ENCODE peak calls at places on chromosomes 12 and 14, in nine cellular contexts. F, H, S, B, M, Y, T, W and R are unnamed samples. For H3K4me1, the result is how much of the 10 kb centered on the place peaks cover.

GRCh38 chr14:90599748-90600507 is 203.1 kb downstream of the CALM1 start:
- DNase-seq in B (peak), W (no peak), S (no peak), M (no peak), H (no peak), T (no peak), F (peak), Y (no peak), R (peak)

GRCh38 chr12:106229036-106229591 is 18.7 kb downstream of the CKAP4 start:
- DNase-seq in H (no peak), S (no peak), B (no peak), Y (no peak), T (no peak), M (no peak), W (no peak), F (no peak), R (no peak)

GRCh38 chr12:4190376-4191063 is 83.0 kb upstream of the CCND2 start:
- DNase-seq in B (no peak), W (no peak), Y (no peak), T (no peak), M (no peak), S (no peak), F (no peak), H (no peak), R (no peak)

GRCh38 chr14:64817631-64818030 is 62.1 kb downstream of the SPTB start:
- DNase-seq in T (no peak), S (no peak), M (no peak), Y (no peak), B (no peak), F (no peak), H (no peak), W (no peak), R (no peak)

GRCh38 chr12:40336573-40337199 is 111.9 kb downstream of the LRRK2 start:
- DNase-seq in T (no peak), F (no peak), Y (no peak), S (no peak), B (no peak), H (no peak), M (peak), W (no peak), R (no peak)

GRCh38 chr14:54444003-54444402 is 2.8 kb upstream of the CNIH1 start:
- DNase-seq in H (no peak), W (no peak), F (no peak), B (no peak), S (no peak), M (no peak), Y (no peak), T (no peak), R (no peak)

GRCh38 chr14:100230361-100230760 is 8.6 kb upstream of the YY1 start:
- DNase-seq in H (no peak), Y (no peak), T (no peak), S (no peak), M (no peak), B (no peak), W (no peak), F (no peak), R (no peak)

GRCh38 chr12:63848450-63848849 is 4.0 kb downstream of the SRGAP1 start:
- DNase-seq in B (no peak), F (no peak), Y (no peak), S (no peak), H (no peak), M (no peak), W (no peak), T (no peak), R (peak)

GRCh38 chr14:59627011-59627520 is 50.5 kb upstream of the CCDC175 start:
- DNase-seq in T (no peak), S (no peak), M (no peak), B (no peak), Y (no peak), W (no peak), F (no peak), H (no peak), R (no peak)

GRCh38 chr14:93997082-93997481 is at the start of gene CCDC197:
- DNase-seq in T (no peak), B (no peak), W (no peak), Y (no peak), F (no peak), M (no peak), S (no peak), H (no peak), R (no peak)

GRCh38 chr14:20751963-20752562 is 6.4 kb downstream of the EDDM3A start:
- DNase-seq in T (no peak), S (no peak), H (no peak), M (no peak), W (no peak), F (no peak), B (no peak), Y (no peak), R (no peak)

GRCh38 chr14:23539209-23539866 is 12.2 kb downstream of the ZFHX2 start:
- DNase-seq in H (no peak), F (no peak), B (no peak), Y (no peak), T (no peak), M (peak), W (no peak), S (peak), R (peak)

GRCh38 chr14:80004871-80005270 is 206.4 kb downstream of the DIO2 start:
- DNase-seq in T (no peak), H (no peak), B (no peak), Y (no peak), W (no peak), F (peak), M (no peak), S (no peak), R (no peak)

GRCh38 chr14:73526036-73526984 is 10.6 kb upstream of the ACOT1 start:
- DNase-seq in M (no peak), S (peak), T (no peak), F (no peak), B (peak), Y (no peak), H (no peak), W (no peak), R (peak)

GRCh38 chr14:101972126-101972785 is 7.9 kb downstream of the DYNC1H1 start:
- DNase-seq in M (peak), W (peak), F (peak), Y (peak), T (no peak), B (peak), S (peak), H (peak), R (peak)

GRCh38 chr12:109582636-109583035 is 9.0 kb downstream of the MVK start:
- DNase-seq in S (no peak), H (no peak), Y (no peak), T (no peak), W (no peak), B (no peak), F (no peak), M (no peak), R (no peak)

GRCh38 chr12:48954781-48955501 is 2.3 kb downstream of the ARF3 start:
- DNase-seq in H (no peak), B (no peak), F (no peak), T (no peak), W (no peak), S (no peak), Y (no peak), M (no peak), R (no peak)

GRCh38 chr14:73599494-73599893 is 7.8 kb downstream of the ACOT4 start:
- DNase-seq in M (no peak), S (no peak), H (no peak), F (no peak), T (no peak), B (peak), Y (no peak), W (no peak), R (no peak)

GRCh38 chr14:103500148-103500990 is 22.3 kb downstream of the CKB start:
- DNase-seq in H (peak), T (no peak), W (peak), Y (peak), B (peak), M (peak), F (peak), S (peak), R (peak)

GRCh38 chr12:122841544-122842321 is 6.5 kb downstream of the HIP1R start:
- DNase-seq in T (no peak), F (no peak), M (no peak), Y (no peak), H (no peak), S (no peak), W (no peak), B (no peak), R (no peak)

GRCh38 chr14:61298834-61299233 is 17.7 kb upstream of the TMEM30B start:
- DNase-seq in W (no peak), H (no peak), F (no peak), B (no peak), S (no peak), M (no peak), T (no peak), Y (no peak), R (no peak)

GRCh38 chr14:95222151-95222631 is 64.9 kb upstream of the DICER1 start:
- DNase-seq in F (no peak), H (peak), T (no peak), B (peak), Y (peak), W (no peak), S (no peak), M (no peak), R (no peak)

GRCh38 chr12:66036317-66036716 is 94.2 kb downstream of the LLPH start:
- DNase-seq in Y (peak), H (no peak), S (no peak), B (no peak), M (peak), W (peak), T (no peak), F (no peak), R (no peak)

GRCh38 chr12:80823393-80823792 is 106.7 kb downstream of the MYF5 start:
- DNase-seq in W (no peak), F (no peak), B (no peak), T (no peak), M (no peak), S (no peak), H (no peak), Y (no peak), R (no peak)

GRCh38 chr12:121789233-121789781 is 4.2 kb downstream of the RHOF start:
- DNase-seq in H (no peak), W (no peak), Y (no peak), T (no peak), B (no peak), M (no peak), S (no peak), F (no peak), R (no peak)

GRCh38 chr14:49992901-49993335 is 100.0 kb downstream of the ARF6 start:
- DNase-seq in S (no peak), M (no peak), T (no peak), W (no peak), Y (no peak), B (no peak), H (no peak), F (no peak), R (peak)

GRCh38 chr14:98548071-98548686 is 723.8 kb downstream of the BCL11B start:
- DNase-seq in B (no peak), T (no peak), W (no peak), S (no peak), F (no peak), M (no peak), Y (no peak), H (no peak), R (no peak)

GRCh38 chr14:89973234-89973823 is 17.6 kb downstream of the TDP1 start:
- DNase-seq in M (peak), S (peak), W (peak), H (peak), F (peak), B (peak), T (no peak), Y (peak), R (peak)

GRCh38 chr14:101979666-101980065 is 15.3 kb downstream of the DYNC1H1 start:
- DNase-seq in T (no peak), Y (no peak), M (no peak), B (no peak), S (no peak), F (no peak), H (no peak), W (no peak), R (no peak)

GRCh38 chr14:87888136-87888999 is 104.6 kb downstream of the GALC start:
- DNase-seq in W (no peak), B (no peak), T (no peak), F (no peak), H (peak), M (no peak), Y (peak), S (peak), R (peak)

GRCh38 chr12:11677024-11677423 is 27.6 kb downstream of the ETV6 start:
- DNase-seq in B (no peak), S (no peak), W (no peak), Y (no peak), T (no peak), M (no peak), H (no peak), F (no peak), R (no peak)

GRCh38 chr14:69044965-69045555 is 66.0 kb upstream of the ACTN1 start:
- DNase-seq in B (no peak), T (no peak), M (peak), H (no peak), Y (peak), W (peak), F (no peak), S (no peak), R (peak)

GRCh38 chr12:71846322-71846940 is 6.9 kb downstream of the TBC1D15 start:
- DNase-seq in M (peak), Y (no peak), F (no peak), B (no peak), T (no peak), S (peak), W (no peak), H (no peak), R (no peak)

GRCh38 chr12:123479442-123480180 is 21.7 kb downstream of the SNRNP35 start:
- DNase-seq in M (peak), Y (no peak), B (no peak), H (no peak), F (no peak), W (no peak), T (no peak), S (no peak), R (peak)

GRCh38 chr12:124620606-124621295 is 53.3 kb upstream of the NCOR2 start:
- DNase-seq in T (no peak), F (no peak), B (no peak), W (no peak), Y (no peak), S (no peak), H (no peak), M (no peak), R (no peak)

GRCh38 chr14:75050852-75051555 is at the start of gene MLH3:
- DNase-seq in M (peak), H (peak), W (peak), B (peak), Y (peak), T (peak), S (peak), F (peak), R (peak)

GRCh38 chr14:95197498-95198010 is 40.2 kb upstream of the DICER1 start:
- DNase-seq in F (peak), B (no peak), T (no peak), W (no peak), Y (no peak), S (no peak), M (no peak), H (no peak), R (no peak)

GRCh38 chr12:16609140-16609539 is 3.2 kb upstream of the LMO3 start:
- DNase-seq in S (no peak), M (no peak), H (no peak), Y (no peak), T (no peak), B (no peak), W (no peak), F (no peak), R (no peak)

GRCh38 chr12:101891462-101891971 is 14.1 kb downstream of the DRAM1 start:
- DNase-seq in T (no peak), F (peak), H (no peak), B (peak), S (no peak), W (no peak), M (peak), Y (no peak), R (peak)
- TF ChIP-seq POLR2A in T (no peak), F (no peak), H (no peak), B (no peak), S (no peak), W (no peak), M (no peak), Y (no peak), R (no peak)

GRCh38 chr12:8629486-8630033 is 16.9 kb upstream of the AICDA start:
- DNase-seq in H (no peak), S (no peak), W (no peak), T (no peak), F (no peak), B (no peak), M (no peak), Y (no peak), R (no peak)
- H3K4me1 ChIP-seq in H (under half), S (under half), W (under half), T (under half), F (under half), B (under half), M (under half), Y (under half), R (under half)

GRCh38 chr12:6356374-6356820 is 14.5 kb upstream of the TNFRSF1A start:
- DNase-seq in Y (no peak), H (no peak), T (no peak), B (no peak), F (no peak), S (no peak), W (no peak), M (no peak), R (no peak)

GRCh38 chr12:6351622-6352021 is 9.7 kb upstream of the TNFRSF1A start:
- DNase-seq in B (no peak), M (no peak), W (no peak), S (no peak), H (no peak), T (no peak), F (no peak), Y (no peak), R (no peak)

GRCh38 chr12:6352198-6353173 is 10.6 kb upstream of the TNFRSF1A start:
- DNase-seq in M (peak), F (no peak), W (no peak), T (no peak), H (no peak), S (no peak), B (no peak), Y (no peak), R (no peak)

GRCh38 chr12:6355491-6356373 is 13.9 kb upstream of the TNFRSF1A start:
- DNase-seq in M (no peak), S (no peak), B (no peak), W (no peak), T (no peak), F (no peak), Y (no peak), H (no peak), R (no peak)

DNA sequence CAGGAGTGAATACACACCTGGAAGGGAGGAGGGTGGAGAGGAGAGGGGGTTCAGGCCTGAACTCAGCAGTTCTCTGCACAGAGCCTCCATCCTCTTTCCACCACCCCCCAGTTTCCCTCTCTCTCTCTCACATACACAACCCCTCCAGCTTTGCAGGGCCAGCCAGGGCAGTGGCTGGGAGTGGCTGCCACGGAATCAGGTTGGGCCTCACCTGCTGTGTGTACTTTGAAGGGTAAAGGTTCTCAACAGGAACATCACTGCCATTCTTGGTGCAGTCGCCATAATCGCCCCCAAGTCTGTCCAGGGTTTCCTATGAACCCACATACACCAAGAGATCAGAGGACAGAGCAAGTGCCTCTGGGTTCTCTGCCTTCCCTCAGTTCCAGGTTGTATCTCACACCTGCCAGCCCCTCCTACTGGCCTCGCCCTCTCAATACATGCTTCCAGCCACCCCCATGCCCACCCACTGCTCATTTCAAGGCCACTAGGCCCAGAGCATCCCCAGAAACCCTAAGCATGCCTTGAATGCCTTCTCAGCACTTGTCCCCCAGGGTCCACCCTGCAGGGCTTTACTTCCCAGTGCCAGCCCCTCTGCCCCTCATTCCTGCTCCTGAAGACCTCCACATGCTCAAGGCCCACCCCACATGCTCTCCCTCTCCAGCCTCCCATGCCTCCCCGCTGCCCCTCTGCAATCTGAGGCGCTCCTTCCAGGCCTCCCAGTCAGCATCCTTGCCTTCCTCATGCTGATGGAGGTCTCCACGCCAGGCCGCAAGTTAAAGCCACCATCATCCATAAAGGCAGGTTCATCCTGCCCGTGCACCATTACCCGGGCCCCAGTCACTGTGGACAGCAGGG is 12.9 kb upstream of the TNFRSF1A start:
- DNase-seq in B (no peak), T (no peak), S (no peak), W (no peak), Y (no peak), M (no peak), H (no peak), F (no peak), R (no peak)
- TF ChIP-seq CTCF in B (no peak), T (no peak), S (no peak), W (no peak), Y (no peak), M (no peak), H (no peak), F (no peak), R (no peak)

GRCh38 chr14:33714527-33715222 is 236.2 kb downstream of the EGLN3 start:
- DNase-seq in M (peak), T (no peak), W (no peak), F (no peak), B (no peak), S (no peak), H (no peak), Y (no peak), R (no peak)
- TF ChIP-seq POLR2A in M (no peak), T (no peak), W (no peak), F (no peak), B (no peak), S (no peak), H (no peak), Y (no peak), R (no peak)

DNA sequence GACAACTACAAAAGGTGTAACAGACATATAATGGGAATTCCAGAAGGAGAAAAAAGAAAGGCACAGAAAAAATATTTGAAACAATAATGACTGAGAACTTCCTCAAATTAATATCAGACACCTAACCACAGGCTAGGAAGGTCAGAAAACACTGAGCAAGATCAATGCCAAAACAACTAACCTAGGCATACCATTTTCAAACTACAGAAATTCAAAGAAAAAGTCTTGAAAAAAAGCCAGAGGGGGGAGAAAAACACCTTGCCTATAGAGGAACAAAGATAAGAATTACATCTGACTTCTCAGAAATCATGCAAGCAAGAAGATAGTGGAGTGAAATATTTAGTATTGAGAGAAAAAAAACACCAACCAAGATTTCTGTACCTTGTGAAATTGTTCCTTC is 77.8 kb downstream of the RIN3 start:
- DNase-seq in H (no peak), T (no peak), S (no peak), F (no peak), B (no peak), W (no peak), M (no peak), Y (no peak), R (no peak)
- H3K4me1 ChIP-seq in H (under half), T (under half), S (under half), F (under half), B (under half), W (under half), M (under half), Y (under half), R (under half)

GRCh38 chr12:50620975-50621360 is 116.2 kb downstream of the DIP2B start:
- DNase-seq in T (no peak), W (no peak), H (no peak), B (no peak), F (no peak), Y (no peak), M (no peak), S (no peak), R (no peak)

GRCh38 chr12:50618864-50619609 is 114.3 kb downstream of the DIP2B start:
- DNase-seq in S (no peak), F (no peak), T (no peak), W (no peak), Y (no peak), B (no peak), H (no peak), M (no peak), R (no peak)

GRCh38 chr12:50619610-50619958 is 114.8 kb downstream of the DIP2B start:
- DNase-seq in F (no peak), Y (no peak), M (no peak), W (no peak), H (no peak), T (no peak), B (no peak), S (no peak), R (no peak)

GRCh38 chr12:50621435-50622304 is 116.9 kb downstream of the DIP2B start:
- DNase-seq in S (no peak), F (peak), Y (no peak), H (no peak), B (no peak), W (no peak), T (no peak), M (no peak), R (no peak)

GRCh38 chr12:50620050-50620974 is 115.5 kb downstream of the DIP2B start:
- DNase-seq in M (no peak), Y (no peak), S (no peak), F (no peak), W (no peak), H (no peak), T (no peak), B (no peak), R (no peak)
- TF ChIP-seq CTCF in M (no peak), Y (no peak), S (no peak), F (no peak), W (no peak), H (no peak), T (no peak), B (no peak), R (no peak)